ENCODE peak calls at places on chromosomes 5 and 9, in six cellular contexts. A is mesendoderm; Q is effector memory CD4-positive, alpha-beta T cell; Y is fibroblast of mammary gland; S is lower leg skin; J is pancreas. X is an unnamed sample.

GRCh38 chr9:132978451-132979087 is at the start of gene GFI1B:
- DNase-seq in A (peak; percentile 47), Q (no peak), Y (no peak), S (no peak), J (no peak), X (no peak)

GRCh38 chr5:111461261-111461671 is 51.1 kb downstream of the STARD4 start:
- DNase-seq in A (peak; percentile 72), Q (no peak), Y (peak; percentile 11), S (no peak), J (peak; percentile 18), X (no peak)

GRCh38 chr5:31487510-31487909 is 44.4 kb downstream of the DROSHA start:
- DNase-seq in A (no peak), Q (no peak), Y (no peak), S (no peak), J (no peak), X (no peak)

GRCh38 chr5:146071171-146071570 is 34.2 kb downstream of the PLAC8L1 start:
- DNase-seq in A (no peak), Q (no peak), Y (no peak), S (no peak), J (no peak), X (no peak)

GRCh38 chr5:75236322-75237316 is at the start of gene ANKRD31:
- DNase-seq in A (peak; percentile 80), Q (peak; percentile 81), Y (peak; percentile 67), S (peak; percentile 96), J (peak; percentile 88), X (peak; percentile 86)

GRCh38 chr9:35910613-35911488 is 1.6 kb downstream of the SPAAR start:
- DNase-seq in A (peak; percentile 57), Q (peak; percentile 24), Y (peak; percentile 80), S (peak; percentile 84), J (peak; percentile 30), X (no peak)

GRCh38 chr5:58412932-58413331 is 47.0 kb downstream of the PLK2 start:
- DNase-seq in A (no peak), Q (no peak), Y (no peak), S (no peak), J (no peak), X (no peak)

GRCh38 chr9:112097712-112098688 is 77.1 kb downstream of the SUSD1 start:
- DNase-seq in A (peak; percentile 92), Q (peak; percentile 51), Y (peak; percentile 76), S (no peak), J (peak; percentile 67), X (peak; percentile 31)

GRCh38 chr5:111043712-111044506 is 27.6 kb upstream of the TSLP start:
- DNase-seq in A (peak; percentile 70), Q (no peak), Y (peak; percentile 28), S (no peak), J (no peak), X (no peak)

DNA sequence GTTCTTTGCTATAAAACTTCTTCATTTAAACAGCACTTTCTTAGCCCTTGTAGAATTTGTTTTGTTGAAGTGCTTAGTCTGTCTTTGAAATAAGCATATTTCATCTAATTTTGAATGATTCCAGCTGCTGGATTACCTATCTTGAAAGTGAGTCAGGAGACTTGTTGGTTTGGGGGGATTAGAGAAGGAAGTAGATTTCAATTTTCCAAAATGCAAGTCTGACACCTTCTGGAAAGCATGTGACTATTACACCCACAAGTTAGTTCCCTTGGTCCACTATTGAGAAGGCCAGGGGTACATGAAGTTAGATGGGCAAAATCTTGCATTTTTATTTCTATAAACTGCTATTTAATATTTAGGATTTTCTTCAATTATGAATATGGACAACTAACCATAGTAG is 96.4 kb upstream of the RANBP3L start:
- DNase-seq in A (peak; percentile 72), Q (no peak), Y (peak; percentile 74), S (no peak), J (no peak), X (no peak)
- H3K4me3 ChIP-seq in A (no peak overlapping the region), Q (no peak overlapping the region), Y (no peak overlapping the region), S (no peak overlapping the region), J (no peak overlapping the region), X (no peak overlapping the region)

GRCh38 chr9:23434654-23435053 is 391.4 kb downstream of the ELAVL2 start:
- DNase-seq in A (no peak), Q (no peak), Y (no peak), S (no peak), J (no peak), X (no peak)
- H3K4me3 ChIP-seq in A (no peak overlapping the region), Q (no peak overlapping the region), Y (no peak overlapping the region), S (no peak overlapping the region), J (no peak overlapping the region), X (no peak overlapping the region)

GRCh38 chr5:120446896-120447295 is 17.2 kb upstream of the PRR16 start:
- DNase-seq in A (peak; percentile 16), Q (no peak), Y (no peak), S (no peak), J (no peak), X (no peak)

GRCh38 chr5:120442694-120443093 is 21.4 kb upstream of the PRR16 start:
- DNase-seq in A (no peak), Q (no peak), Y (no peak), S (no peak), J (no peak), X (no peak)

GRCh38 chr5:120447706-120448239 is 16.3 kb upstream of the PRR16 start:
- DNase-seq in A (peak; percentile 23), Q (no peak), Y (peak; percentile 40), S (no peak), J (no peak), X (no peak)

GRCh38 chr5:120446068-120446492 is 18.0 kb upstream of the PRR16 start:
- DNase-seq in A (peak; percentile 56), Q (no peak), Y (peak; percentile 95), S (no peak), J (no peak), X (no peak)

DNA sequence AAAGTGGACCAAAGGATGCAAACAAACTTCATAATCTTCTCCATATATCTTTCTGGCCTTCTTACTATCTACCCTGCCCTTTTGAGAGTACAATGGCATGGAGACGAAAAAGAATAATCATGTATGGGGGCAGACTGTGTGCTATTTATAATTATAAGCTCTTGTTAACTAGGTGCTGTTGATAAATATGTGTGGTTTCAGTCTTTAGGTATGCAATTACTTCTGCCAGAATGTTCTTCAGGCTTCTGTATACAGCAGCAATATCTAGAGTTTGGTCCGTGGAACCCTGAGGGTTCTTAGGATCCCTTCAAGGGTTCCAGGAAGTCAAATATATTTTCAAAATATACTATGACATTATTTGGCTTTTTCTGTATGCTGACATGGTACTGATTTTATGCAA is 20.5 kb upstream of the PRR16 start:
- DNase-seq in A (no peak), Q (no peak), Y (no peak), S (no peak), J (no peak), X (no peak)
- H3K4me3 ChIP-seq in A (no peak overlapping the region), Q (no peak overlapping the region), Y (no peak overlapping the region), S (no peak overlapping the region), J (no peak overlapping the region), X (no peak overlapping the region)

GRCh38 chr5:173573126-173573960 is 43.1 kb downstream of the BOD1 start:
- DNase-seq in A (peak; percentile 65), Q (peak; percentile 45), Y (peak; percentile 47), S (peak; percentile 95), J (peak; percentile 87), X (peak; percentile 60)
- H3K4me3 ChIP-seq in A (no peak overlapping the region), Q (no peak overlapping the region), Y (peak overlapping the region; percentile 29), S (no peak overlapping the region), J (no peak overlapping the region), X (no peak overlapping the region)

DNA sequence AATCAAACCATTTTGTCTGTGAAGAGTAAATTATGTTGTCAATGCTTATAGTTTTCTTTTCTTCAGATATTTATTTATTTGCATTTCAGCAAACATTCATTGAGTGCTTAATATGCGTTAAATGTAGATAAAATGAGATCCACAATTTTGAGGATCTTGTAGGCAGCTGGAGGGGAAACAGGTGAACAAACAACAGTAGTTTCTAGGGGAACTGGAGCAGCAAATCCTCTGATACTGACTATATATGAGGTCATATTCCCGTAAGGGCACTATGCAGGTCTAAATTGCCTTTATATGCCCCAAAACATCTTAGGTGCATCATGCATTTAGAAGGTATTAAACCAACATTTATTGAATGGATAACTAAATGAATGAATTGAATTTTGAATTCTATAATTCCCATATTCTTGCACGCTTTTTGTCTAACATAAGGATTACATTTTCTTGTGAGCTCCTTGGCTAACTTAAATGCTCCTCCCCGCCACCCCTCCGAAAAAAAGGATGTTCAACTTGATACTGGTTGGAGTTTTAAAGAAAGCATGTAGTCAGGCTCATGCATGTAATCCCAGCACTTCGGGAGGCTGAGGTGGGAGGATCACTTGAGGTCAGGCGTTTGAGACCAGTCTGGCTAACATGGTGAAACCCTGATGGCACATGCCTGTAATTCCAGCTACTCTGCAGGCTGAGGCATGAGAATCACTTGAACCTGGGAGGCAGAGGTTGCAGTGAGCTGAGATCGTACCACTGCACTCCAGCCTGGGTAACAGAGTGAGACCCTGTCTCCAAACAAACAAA is 299.8 kb downstream of the TMEM38B start:
- DNase-seq in A (no peak), Q (no peak), Y (no peak), S (no peak), J (no peak), X (no peak)
- H3K4me3 ChIP-seq in A (no peak overlapping the region), Q (no peak overlapping the region), Y (no peak overlapping the region), S (no peak overlapping the region), J (no peak overlapping the region), X (no peak overlapping the region)

DNA sequence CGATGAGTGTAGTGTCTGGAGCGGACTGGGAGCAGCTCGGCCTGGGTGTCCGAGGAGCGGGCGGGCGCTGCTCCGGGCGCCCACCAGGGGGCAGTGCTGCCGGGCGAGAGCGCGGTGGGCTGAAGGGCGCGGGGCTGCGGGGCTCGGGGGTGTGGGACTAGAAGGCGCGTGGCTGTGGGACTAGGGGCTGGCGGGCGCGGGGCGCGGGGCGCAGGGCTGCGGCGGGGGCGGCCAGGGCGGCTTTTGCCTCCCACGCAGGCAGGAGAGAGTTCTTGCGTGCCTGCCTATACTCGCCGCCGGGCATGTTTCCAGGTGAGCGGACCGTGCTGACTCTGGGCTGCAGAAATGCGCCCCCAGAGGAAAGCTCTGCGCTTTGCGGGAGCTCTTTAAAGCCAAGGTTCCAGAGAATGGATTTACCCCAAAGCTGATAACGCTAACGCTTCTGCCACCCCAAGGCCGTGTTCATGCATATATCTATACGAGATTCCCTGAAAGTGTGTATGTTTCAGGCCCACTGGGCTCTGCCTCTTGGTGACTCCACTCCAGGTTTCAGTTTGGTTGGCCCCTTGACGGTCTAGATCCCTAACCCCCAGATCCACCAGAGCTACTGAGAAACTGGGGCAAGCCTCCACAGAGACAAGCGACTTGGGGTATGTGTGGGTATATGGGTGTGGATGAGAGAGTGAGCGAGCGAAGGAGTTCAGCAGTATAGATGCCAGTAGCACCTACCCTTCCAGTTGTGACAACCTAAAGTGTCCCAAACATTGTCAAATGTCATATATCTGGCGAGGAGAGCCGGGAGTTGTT is 56.2 kb downstream of the ACER2 start:
- DNase-seq in A (peak; percentile 86), Q (peak; percentile 40), Y (peak; percentile 81), S (peak; percentile 91), J (peak; percentile 80), X (peak; percentile 85)
- H3K4me3 ChIP-seq in A (no peak overlapping the region), Q (peak overlapping the region; percentile 59), Y (peak overlapping the region; percentile 24), S (no peak overlapping the region), J (peak overlapping the region; percentile 34), X (peak overlapping the region; percentile 11)

DNA sequence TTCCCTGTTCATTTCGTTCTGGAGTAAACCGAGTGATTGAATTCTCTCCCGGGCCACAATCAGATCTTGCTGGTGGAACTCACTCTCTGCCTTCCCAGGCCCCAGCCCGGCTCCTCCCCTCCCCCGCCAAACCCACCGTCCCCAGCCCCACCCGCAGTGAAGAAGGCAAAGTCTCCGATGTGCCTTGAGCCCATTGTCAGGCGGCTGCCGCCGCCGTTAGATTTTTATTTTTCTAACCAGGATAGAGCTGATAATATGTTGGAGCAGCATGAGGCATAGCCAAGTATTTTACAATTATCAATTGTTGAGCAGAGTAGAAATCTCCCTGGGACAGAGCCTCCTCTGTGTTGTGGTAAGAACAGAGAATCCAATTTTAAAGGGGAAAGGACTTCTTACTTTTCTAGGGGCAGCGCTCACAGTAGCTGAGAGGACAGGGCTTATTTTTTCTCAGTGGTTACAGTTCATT is 1.2 kb downstream of the PSAT1 start:
- DNase-seq in A (peak; percentile 55), Q (no peak), Y (peak; percentile 10), S (no peak), J (no peak), X (no peak)
- H3K4me3 ChIP-seq in A (peak overlapping the region; percentile 99), Q (peak overlapping the region; percentile 77), Y (peak overlapping the region; percentile 84), S (no peak overlapping the region), J (peak overlapping the region; percentile 72), X (peak overlapping the region; percentile 61)

X was measured in thyroid gland.